ENCODE peak calls at places on chromosome 11, in four cellular contexts. A is SK-N-SH, M is HepG2, D is K562. T is an unnamed sample.
A peak's percentile ranks its signal among the peaks of the same experiment; 100 is the strongest.

GRCh38 chr11:127789887-127790286 is 789.3 kb upstream of the KIRREL3 start:
- DNase-seq in M (no peak), A (peak; percentile 58), D (no peak), T (no peak)

GRCh38 chr11:45654242-45654641 is 11.2 kb downstream of the CHST1 start:
- DNase-seq in M (no peak), A (no peak), D (no peak), T (no peak)

GRCh38 chr11:14026961-14027360 is 64.4 kb downstream of the SPON1 start:
- DNase-seq in M (no peak), D (no peak), A (no peak), T (no peak)

GRCh38 chr11:121904148-121904547 is 211.9 kb downstream of the BLID start:
- DNase-seq in D (no peak), M (no peak), A (no peak), T (no peak)

GRCh38 chr11:16936643-16937042 is 77.6 kb downstream of the PLEKHA7 start:
- DNase-seq in A (no peak), M (no peak), D (no peak), T (no peak)

GRCh38 chr11:12179019-12179418 is 68.6 kb downstream of the MICAL2 start:
- DNase-seq in A (no peak), D (no peak), M (no peak), T (no peak)

GRCh38 chr11:749731-750130 is 2.5 kb downstream of the TALDO1 start:
- DNase-seq in M (no peak), A (no peak), D (no peak), T (no peak)

GRCh38 chr11:109939176-109939810 is 153.9 kb upstream of the ZC3H12C start:
- DNase-seq in M (peak; percentile 54), D (peak; percentile 62), A (peak; percentile 50), T (peak; percentile 85)

GRCh38 chr11:9851366-9851765 is 187.5 kb downstream of the SWAP70 start:
- DNase-seq in D (no peak), A (no peak), M (no peak), T (no peak)

GRCh38 chr11:71181566-71181965 is 70.8 kb downstream of the SHANK2 start:
- DNase-seq in M (no peak), A (no peak), D (no peak), T (no peak)
- TF ChIP-seq ELF1 in M (no peak), A (no peak), D (no peak), T (no peak)

DNA sequence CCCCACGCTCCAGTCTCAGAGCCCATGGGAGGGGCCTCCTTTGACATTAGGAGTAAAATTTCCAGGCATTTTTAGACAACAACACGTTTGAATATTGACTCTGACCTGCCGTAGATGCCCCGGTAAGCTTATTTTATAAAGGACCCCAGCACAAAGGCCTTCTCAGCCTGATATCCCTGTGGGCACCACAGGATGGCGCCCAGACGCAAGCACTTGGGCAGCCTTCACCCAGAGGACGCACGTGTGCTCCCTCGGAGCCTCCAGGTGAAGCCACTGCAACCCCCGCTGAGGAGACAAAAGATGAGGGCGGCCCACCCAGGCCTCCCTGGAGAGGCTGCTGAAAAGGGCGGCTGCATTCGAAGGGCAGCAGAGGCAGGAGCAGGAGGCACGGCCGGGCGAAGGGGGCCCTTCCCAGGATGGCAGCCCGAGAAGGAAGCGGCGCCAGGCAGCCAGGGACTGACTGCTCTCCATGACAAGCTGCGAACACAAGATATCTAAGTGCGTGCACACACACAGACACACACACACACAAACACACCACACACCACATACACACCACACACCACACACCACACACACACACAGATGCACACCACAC is 15.2 kb upstream of the TH start:
- DNase-seq in A (peak; percentile 80), M (peak; percentile 59), D (no peak), T (peak; percentile 51)
- TF ChIP-seq ELF1 in A (no peak), M (no peak), D (no peak), T (no peak)

DNA sequence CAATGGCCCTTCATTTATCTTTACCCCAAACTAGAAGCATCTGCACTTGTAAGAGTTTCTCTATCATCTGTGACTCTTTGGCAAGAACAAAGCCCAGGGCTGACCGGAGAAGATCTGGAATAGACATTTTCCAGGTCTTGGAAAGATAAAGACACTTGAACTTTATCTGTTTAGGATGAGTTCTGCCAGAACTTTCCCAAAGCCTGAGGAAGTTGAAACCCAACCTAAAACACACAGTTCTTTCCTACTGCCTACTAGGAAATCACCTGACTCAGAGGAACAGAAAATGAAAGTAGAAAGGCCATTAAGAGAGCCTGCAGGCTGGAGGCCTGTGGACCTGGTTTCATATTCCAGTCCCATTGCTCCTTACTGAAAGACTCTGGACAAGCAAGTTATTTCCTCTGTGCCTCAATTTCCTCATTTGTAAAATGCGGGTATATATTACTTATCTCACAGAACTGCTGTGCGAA is 1.4 kb downstream of the UBE2L6 start:
- DNase-seq in M (peak; percentile 46), D (no peak), A (no peak), T (no peak)
- TF ChIP-seq ELF1 in M (no peak), D (no peak), A (no peak), T (no peak)

GRCh38 chr11:63764201-63764711 is 4.3 kb downstream of the ZFTA start:
- DNase-seq in A (peak; percentile 31), D (no peak), M (no peak), T (no peak)
- TF ChIP-seq ELF1 in A (no peak), D (no peak), M (no peak), T (no peak)

DNA sequence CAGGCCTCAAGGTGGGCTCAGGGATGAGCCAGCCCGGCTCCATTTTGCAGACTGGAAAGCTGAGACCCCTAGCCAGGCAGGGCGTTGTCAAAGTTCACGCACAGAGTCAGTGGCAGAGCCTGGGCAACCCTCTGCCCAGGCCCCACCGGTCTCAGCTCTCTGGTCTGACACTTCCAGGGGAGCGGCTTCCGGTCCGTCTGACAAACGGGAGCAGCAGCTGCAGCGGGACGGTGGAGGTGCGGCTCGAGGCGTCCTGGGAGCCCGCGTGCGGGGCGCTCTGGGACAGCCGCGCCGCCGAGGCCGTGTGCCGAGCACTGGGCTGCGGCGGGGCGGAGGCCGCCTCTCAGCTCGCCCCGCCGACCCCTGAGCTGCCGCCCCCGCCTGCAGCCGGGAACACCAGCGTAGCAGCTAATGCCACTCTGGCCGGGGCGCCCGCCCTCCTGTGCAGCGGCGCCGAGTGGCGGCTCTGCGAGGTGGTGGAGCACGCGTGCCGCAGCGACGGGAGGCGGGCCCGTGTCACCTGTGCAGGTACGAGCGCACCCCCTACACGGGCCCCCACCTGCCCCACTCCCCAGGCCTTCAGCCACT is 36.0 kb downstream of the CD6 start:
- DNase-seq in A (peak; percentile 78), M (no peak), D (no peak), T (no peak)
- TF ChIP-seq ELF1 in A (no peak), M (no peak), D (no peak), T (no peak)

GRCh38 chr11:95556011-95556341 is 233.6 kb downstream of the FAM76B start:
- DNase-seq in A (no peak), D (no peak), M (no peak), T (no peak)

GRCh38 chr11:95559899-95560298 is 229.7 kb downstream of the FAM76B start:
- DNase-seq in A (no peak), D (no peak), M (no peak), T (no peak)

GRCh38 chr11:95556342-95557151 is 233.0 kb downstream of the FAM76B start:
- DNase-seq in D (no peak), M (no peak), A (no peak), T (no peak)
- TF ChIP-seq ELF1 in D (no peak), M (no peak), A (no peak), T (no peak)

GRCh38 chr11:113247231-113247630 is 67.2 kb upstream of the TTC12 start:
- DNase-seq in A (no peak), M (no peak), D (no peak), T (no peak)
- TF ChIP-seq ELF1 in A (no peak), M (no peak), D (no peak), T (no peak)

T was measured in HCT116.